ENCODE peak calls at places on chromosome 1, in four cellular contexts. One of them, this sample, is unnamed.

GRCh38 chr1:16292739-16293138 is 55.8 kb upstream of the CPLANE2 start:
- DNase-seq in brain microvascular endothelial cell: no peak
- DNase-seq in adrenal gland: no peak
- DNase-seq in NCI-H2081: no peak
- DNase-seq in this sample: no peak

GRCh38 chr1:56183151-56183550 is 396.2 kb downstream of the PLPP3 start:
- DNase-seq in brain microvascular endothelial cell: no peak
- DNase-seq in adrenal gland: no peak
- DNase-seq in NCI-H2081: no peak
- DNase-seq in this sample: no peak

GRCh38 chr1:150561830-150562367 is 12.7 kb downstream of the ADAMTSL4 start:
- DNase-seq in brain microvascular endothelial cell: peak
- DNase-seq in adrenal gland: peak
- DNase-seq in NCI-H2081: peak
- DNase-seq in this sample: peak

GRCh38 chr1:117166076-117166475 is 44.5 kb upstream of the TRIM45 start:
- DNase-seq in brain microvascular endothelial cell: peak
- DNase-seq in adrenal gland: no peak
- DNase-seq in NCI-H2081: no peak
- DNase-seq in this sample: no peak

GRCh38 chr1:204407314-204407971 is 4.2 kb downstream of the PPP1R15B start:
- DNase-seq in brain microvascular endothelial cell: no peak
- DNase-seq in adrenal gland: no peak
- DNase-seq in NCI-H2081: no peak
- DNase-seq in this sample: no peak

GRCh38 chr1:94707321-94708298 is 112.5 kb upstream of the SLC44A3 start:
- DNase-seq in brain microvascular endothelial cell: no peak
- DNase-seq in adrenal gland: no peak
- DNase-seq in NCI-H2081: no peak
- DNase-seq in this sample: no peak

GRCh38 chr1:21864730-21865129 is 52.7 kb downstream of the LDLRAD2 start:
- DNase-seq in brain microvascular endothelial cell: no peak
- DNase-seq in adrenal gland: no peak
- DNase-seq in NCI-H2081: no peak
- DNase-seq in this sample: no peak

GRCh38 chr1:20411196-20411980 is 74.6 kb downstream of the CAMK2N1 start:
- DNase-seq in brain microvascular endothelial cell: peak
- DNase-seq in adrenal gland: peak
- DNase-seq in NCI-H2081: no peak
- DNase-seq in this sample: peak

GRCh38 chr1:1889847-1890505 is 911 bp downstream of the GNB1 start:
- DNase-seq in brain microvascular endothelial cell: peak
- DNase-seq in adrenal gland: peak
- DNase-seq in NCI-H2081: peak
- DNase-seq in this sample: peak

GRCh38 chr1:102628008-102628736 is 480.1 kb downstream of the COL11A1 start:
- DNase-seq in brain microvascular endothelial cell: peak
- DNase-seq in adrenal gland: no peak
- DNase-seq in NCI-H2081: peak
- DNase-seq in this sample: no peak

GRCh38 chr1:10819198-10819901 is 22.9 kb upstream of the CASZ1 start:
- DNase-seq in brain microvascular endothelial cell: no peak
- DNase-seq in adrenal gland: no peak
- DNase-seq in NCI-H2081: no peak
- DNase-seq in this sample: no peak

GRCh38 chr1:70840260-70840953 is 207.2 kb downstream of the PTGER3 start:
- DNase-seq in brain microvascular endothelial cell: no peak
- DNase-seq in adrenal gland: no peak
- DNase-seq in NCI-H2081: no peak
- DNase-seq in this sample: no peak

This sample was measured in endothelial cell of umbilical vein.